ENCODE peak calls at places on chromosomes 2 and 18, in five cellular contexts. X, F, M, V and E are unnamed samples.
A peak's percentile ranks its signal among the peaks of the same experiment; 100 is the strongest.

GRCh38 chr18:8300749-8301148 is 308.5 kb upstream of the RAB12 start:
- DNase-seq in V (no peak), M (no peak), X (no peak), F (no peak), E (no peak)

GRCh38 chr18:34720220-34720619 is 10.1 kb downstream of the DTNA start:
- DNase-seq in M (no peak), V (no peak), F (no peak), X (no peak), E (no peak)

GRCh38 chr2:13652531-13653313 is 936.0 kb downstream of the TRIB2 start:
- DNase-seq in F (no peak), M (no peak), X (peak; percentile 54), V (no peak), E (no peak)

GRCh38 chr2:103159018-103159417 is 397.2 kb downstream of the TMEM182 start:
- DNase-seq in X (no peak), M (no peak), F (no peak), V (peak; percentile 31), E (no peak)

GRCh38 chr2:191869781-191870180 is 22.9 kb upstream of the CAVIN2 start:
- DNase-seq in M (no peak), V (no peak), F (no peak), X (no peak), E (no peak)

GRCh38 chr2:239519081-239519920 is 118.5 kb upstream of the HDAC4 start:
- DNase-seq in M (no peak), X (no peak), V (peak; percentile 39), F (no peak), E (no peak)

GRCh38 chr2:158045362-158045761 is 56.3 kb upstream of the UPP2 start:
- DNase-seq in V (peak; percentile 25), X (no peak), M (no peak), F (no peak), E (no peak)

GRCh38 chr2:43226955-43227829 is 786 bp upstream of the ZFP36L2 start:
- DNase-seq in V (peak; percentile 86), M (peak; percentile 38), X (peak; percentile 85), F (peak; percentile 42), E (peak; percentile 95)

GRCh38 chr2:241413929-241414580 is 58.0 kb downstream of the FARP2 start:
- DNase-seq in V (no peak), X (peak; percentile 38), F (no peak), M (no peak), E (no peak)

GRCh38 chr2:22944141-22944540 is 440.8 kb upstream of the KLHL29 start:
- DNase-seq in M (no peak), V (no peak), X (no peak), F (no peak), E (no peak)

GRCh38 chr2:12236136-12236834 is 480.5 kb upstream of the TRIB2 start:
- DNase-seq in X (peak; percentile 8), F (no peak), M (no peak), V (no peak), E (no peak)

GRCh38 chr18:54958711-54959625 is at the start of gene CCDC68:
- DNase-seq in F (no peak), V (no peak), M (no peak), X (no peak), E (no peak)

GRCh38 chr2:230913406-230913805 is 11.6 kb downstream of the GPR55 start:
- DNase-seq in F (no peak), X (no peak), V (peak; percentile 23), M (no peak), E (no peak)

GRCh38 chr2:144376475-144376874 is 143.4 kb downstream of the ZEB2 start:
- DNase-seq in M (no peak), F (no peak), X (no peak), V (no peak), E (no peak)

GRCh38 chr2:213252206-213252605 is 32.1 kb upstream of the SPAG16 start:
- DNase-seq in F (no peak), M (no peak), V (no peak), X (no peak), E (no peak)

GRCh38 chr2:162258169-162258568 is 14.9 kb upstream of the FAP start:
- DNase-seq in F (no peak), M (no peak), V (no peak), X (no peak), E (no peak)

GRCh38 chr18:57909620-57910019 is 106.5 kb upstream of the ATP8B1 start:
- DNase-seq in F (no peak), M (no peak), X (peak; percentile 36), V (no peak), E (no peak)

GRCh38 chr18:56825312-56825711 is 174.2 kb downstream of the WDR7 start:
- DNase-seq in F (no peak), X (no peak), M (no peak), V (no peak), E (no peak)

GRCh38 chr2:207075456-207075855 is 90.3 kb downstream of the KLF7 start:
- DNase-seq in V (no peak), X (no peak), F (no peak), M (no peak), E (no peak)

GRCh38 chr2:113273031-113273551 is 5.6 kb downstream of the PAX8 start:
- DNase-seq in X (peak; percentile 9), F (peak; percentile 19), V (peak; percentile 10), M (no peak), E (no peak)

GRCh38 chr2:128789221-128789620 is 470.6 kb upstream of the HS6ST1 start:
- DNase-seq in M (no peak), X (no peak), V (no peak), F (no peak), E (peak; percentile 57)

GRCh38 chr18:26085056-26085455 is 5.4 kb downstream of the SS18 start:
- DNase-seq in F (no peak), X (no peak), M (no peak), V (no peak), E (no peak)

GRCh38 chr18:32669549-32670165 is 103.2 kb downstream of the KLHL14 start:
- DNase-seq in F (no peak), M (no peak), X (no peak), V (no peak), E (no peak)

GRCh38 chr2:232534940-232535735 is 4.4 kb upstream of the CHRNG start:
- DNase-seq in F (no peak), M (no peak), V (no peak), X (no peak), E (peak; percentile 62)

GRCh38 chr2:54858021-54858681 is 134.7 kb downstream of the EML6 start:
- DNase-seq in F (no peak), M (no peak), X (no peak), V (no peak), E (no peak)

GRCh38 chr2:98829586-98830270 is 98.8 kb upstream of the MGAT4A start:
- DNase-seq in V (no peak), F (no peak), M (no peak), X (no peak), E (peak; percentile 76)

GRCh38 chr18:32110005-32110404 is 18.3 kb downstream of the RNF138 start:
- DNase-seq in X (no peak), M (no peak), F (no peak), V (no peak), E (no peak)

GRCh38 chr18:63192885-63193349 is 126.7 kb downstream of the BCL2 start:
- DNase-seq in X (no peak), F (no peak), V (no peak), M (no peak), E (no peak)

GRCh38 chr2:10303634-10304378 is 1.1 kb downstream of the HPCAL1 start:
- DNase-seq in F (peak; percentile 33), M (no peak), X (peak; percentile 69), V (no peak), E (no peak)

GRCh38 chr2:230160112-230160660 is 59.6 kb downstream of the SP110 start:
- DNase-seq in V (no peak), F (peak; percentile 41), X (peak; percentile 40), M (peak; percentile 9), E (no peak)

GRCh38 chr2:9897331-9897737 is 54.1 kb downstream of the TAF1B start:
- DNase-seq in F (no peak), X (peak; percentile 68), V (peak; percentile 34), M (no peak), E (peak; percentile 94)

GRCh38 chr2:202375006-202375610 is 1.0 kb upstream of the BMPR2 start:
- DNase-seq in X (peak; percentile 57), F (peak; percentile 13), V (no peak), M (no peak), E (peak; percentile 35)

GRCh38 chr2:59693176-59693959 is 860.1 kb downstream of the BCL11A start:
- DNase-seq in X (no peak), F (no peak), V (no peak), M (no peak), E (no peak)

GRCh38 chr18:40692871-40693270 is 1262.2 kb upstream of the PIK3C3 start:
- DNase-seq in X (no peak), M (no peak), V (no peak), F (no peak), E (no peak)

GRCh38 chr2:210617732-210618330 is 61.4 kb downstream of the CPS1 start:
- DNase-seq in M (no peak), V (peak; percentile 14), F (no peak), X (peak; percentile 69), E (no peak)

GRCh38 chr2:96205238-96205637 is 3.4 kb downstream of the STARD7 start:
- DNase-seq in X (no peak), M (no peak), F (no peak), V (no peak), E (peak; percentile 23)